ENCODE peak calls at places on chromosomes 7 and 10, in four cellular contexts. R is right cardiac atrium; A is stimulated activated CD4-positive, alpha-beta T cell treated with anti-CD3 and anti-CD28 coated beads, Interleukin-1b, Interleukin-23, amount 100 ng/mL, for 24 hours; M is activated T-cell treated with anti-CD3 and anti-CD28 coated beads, Interleukin-2, amount 50 U/mL, for 72 hours. U is an unnamed sample.

GRCh38 chr10:60413306-60414012 is 23.8 kb upstream of the ANK3 start:
- DNase-seq in R (no peak), A (no peak), M (no peak), U (no peak)

GRCh38 chr7:12094365-12094921 is 116.7 kb upstream of the TMEM106B start:
- DNase-seq in R (no peak), A (no peak), M (no peak), U (no peak)

GRCh38 chr10:33006342-33006887 is 48.4 kb upstream of the ITGB1 start:
- DNase-seq in R (no peak), A (no peak), M (no peak), U (no peak)

GRCh38 chr7:105587899-105588690 is 6.8 kb upstream of the EFCAB10 start:
- DNase-seq in R (no peak), A (no peak), M (peak; percentile 9), U (peak; percentile 14)

GRCh38 chr7:1175967-1176851 is 16.2 kb upstream of the ZFAND2A start:
- DNase-seq in R (peak; percentile 92), A (peak; percentile 89), M (peak; percentile 93), U (peak; percentile 77)

GRCh38 chr10:68239596-68240150 is 7.8 kb upstream of the ATOH7 start:
- DNase-seq in R (no peak), A (no peak), M (no peak), U (no peak)

GRCh38 chr10:21334891-21335696 is 190.4 kb downstream of the SKIDA1 start:
- DNase-seq in R (peak; percentile 82), A (no peak), M (no peak), U (no peak)

GRCh38 chr7:45709168-45710034 is 135.2 kb downstream of the ADCY1 start:
- DNase-seq in R (peak; percentile 84), A (no peak), M (no peak), U (no peak)

GRCh38 chr7:145339319-145339718 is 503.5 kb upstream of the TPK1 start:
- DNase-seq in R (no peak), A (no peak), M (no peak), U (no peak)

GRCh38 chr7:23679898-23680416 is at the start of gene FAM221A:
- DNase-seq in R (peak; percentile 96), A (peak; percentile 66), M (peak; percentile 82), U (peak; percentile 73)

GRCh38 chr7:11341285-11341944 is 367.7 kb downstream of the PHF14 start:
- DNase-seq in R (no peak), A (no peak), M (no peak), U (no peak)

GRCh38 chr7:93575555-93576397 is 1.3 kb upstream of the CALCR start:
- DNase-seq in R (no peak), A (no peak), M (no peak), U (no peak)

GRCh38 chr7:66928388-66928787 is 7.4 kb downstream of the TMEM248 start:
- DNase-seq in R (peak; percentile 65), A (no peak), M (no peak), U (no peak)

GRCh38 chr7:128881458-128882125 is 18.9 kb downstream of the ATP6V1F start:
- DNase-seq in R (peak; percentile 12), A (no peak), M (no peak), U (no peak)

GRCh38 chr7:35695628-35695888 is 623 bp upstream of the HERPUD2 start:
- DNase-seq in R (no peak), A (no peak), M (no peak), U (no peak)